ENCODE peak calls at places on chromosomes 12 and 14, in five cellular contexts. F is upper lobe of left lung, X is lung, P is sigmoid colon, R is cardiac muscle cell. Y is an unnamed sample. For H3K4me1, the result is how much of the 10 kb centered on the place peaks cover.

GRCh38 chr12:116376354-116377193 is 99.1 kb upstream of the MED13L start:
- DNase-seq in F (no peak), X (no peak), P (no peak), R (no peak), Y (no peak)

GRCh38 chr14:56156096-56156495 is 37.9 kb downstream of the PELI2 start:
- DNase-seq in F (no peak), X (no peak), P (no peak), R (no peak), Y (no peak)

GRCh38 chr12:132346496-132347470 is 17.4 kb upstream of the GALNT9 start:
- DNase-seq in F (peak), X (no peak), P (no peak), R (no peak), Y (no peak)

GRCh38 chr12:130526813-130527212 is 189.1 kb downstream of the PIWIL1 start:
- DNase-seq in F (no peak), X (no peak), P (no peak), R (peak), Y (peak)

GRCh38 chr12:77521458-77522115 is 309.1 kb upstream of the NAV3 start:
- DNase-seq in F (no peak), X (no peak), P (no peak), R (no peak), Y (no peak)

GRCh38 chr14:22339277-22339676 is 249.7 kb downstream of the DAD1 start:
- DNase-seq in F (no peak), X (peak), P (peak), R (no peak), Y (peak)

GRCh38 chr12:2804390-2805145 is 7.9 kb upstream of the ITFG2 start:
- DNase-seq in F (no peak), X (no peak), P (peak), R (peak), Y (no peak)

GRCh38 chr14:69325646-69326265 is 65.8 kb downstream of the GALNT16 start:
- DNase-seq in F (no peak), X (no peak), P (peak), R (no peak), Y (no peak)

GRCh38 chr12:14618990-14619389 is 51.3 kb upstream of the PLBD1 start:
- DNase-seq in F (no peak), X (no peak), P (no peak), R (no peak), Y (no peak)

GRCh38 chr14:67911506-67911905 is 91.9 kb downstream of the RAD51B start:
- DNase-seq in F (no peak), X (no peak), P (no peak), R (no peak), Y (no peak)

GRCh38 chr12:49767333-49767732 is 26.0 kb downstream of the TMBIM6 start:
- DNase-seq in F (no peak), X (no peak), P (no peak), R (no peak), Y (no peak)

GRCh38 chr12:2057041-2057792 is 4.4 kb downstream of the CACNA1C start:
- DNase-seq in F (no peak), X (no peak), P (peak), R (peak), Y (peak)

GRCh38 chr12:90086281-90086680 is 377.6 kb upstream of the ATP2B1 start:
- DNase-seq in F (no peak), X (no peak), P (no peak), R (no peak), Y (no peak)

GRCh38 chr14:105486974-105487448 is 325 bp downstream of the CRIP1 start:
- DNase-seq in F (peak), X (peak), P (peak), R (no peak), Y (peak)

GRCh38 chr12:77231548-77231947 is 166.2 kb upstream of the E2F7 start:
- DNase-seq in F (no peak), X (peak), P (peak), R (no peak), Y (peak)

GRCh38 chr12:50059440-50060119 is 2.2 kb downstream of the ASIC1 start:
- DNase-seq in F (no peak), X (no peak), P (no peak), R (no peak), Y (no peak)

GRCh38 chr14:72714094-72714493 is 179.8 kb downstream of the DPF3 start:
- DNase-seq in F (peak), X (no peak), P (peak), R (no peak), Y (peak)

GRCh38 chr14:94111276-94112095 is 950 bp downstream of the IFI27 start:
- DNase-seq in F (peak), X (no peak), P (peak), R (no peak), Y (no peak)

GRCh38 chr14:73714656-73715081 is 485 bp upstream of the PNMA1 start:
- DNase-seq in F (no peak), X (no peak), P (no peak), R (no peak), Y (no peak)

GRCh38 chr14:98292191-98292590 is 979.8 kb downstream of the BCL11B start:
- DNase-seq in F (no peak), X (no peak), P (no peak), R (no peak), Y (no peak)

GRCh38 chr14:25041484-25041883 is 8.5 kb downstream of the STXBP6 start:
- DNase-seq in F (no peak), X (no peak), P (no peak), R (no peak), Y (no peak)

GRCh38 chr12:2052861-2053674 is at the start of gene CACNA1C:
- DNase-seq in F (peak), X (no peak), P (peak), R (peak), Y (peak)

GRCh38 chr14:62592877-62593276 is 452.4 kb downstream of the KCNH5 start:
- DNase-seq in F (no peak), X (no peak), P (no peak), R (no peak), Y (no peak)

GRCh38 chr14:68910540-68910939 is 68.6 kb downstream of the ACTN1 start:
- DNase-seq in F (no peak), X (no peak), P (no peak), R (no peak), Y (no peak)

GRCh38 chr12:108122072-108122471 is 7.0 kb upstream of the WSCD2 start:
- DNase-seq in F (no peak), X (no peak), P (no peak), R (no peak), Y (no peak)

GRCh38 chr14:34043627-34044372 is 92.9 kb upstream of the EGLN3 start:
- DNase-seq in F (no peak), X (no peak), P (no peak), R (no peak), Y (no peak)

GRCh38 chr12:39331539-39332261 is 111.2 kb downstream of the KIF21A start:
- DNase-seq in F (no peak), X (no peak), P (no peak), R (no peak), Y (no peak)

GRCh38 chr12:39327520-39327919 is 115.4 kb downstream of the KIF21A start:
- DNase-seq in F (no peak), X (no peak), P (no peak), R (no peak), Y (no peak)

GRCh38 chr12:39329876-39330275 is 113.0 kb downstream of the KIF21A start:
- DNase-seq in F (no peak), X (no peak), P (no peak), R (no peak), Y (no peak)

GRCh38 chr12:39327965-39328364 is 115.0 kb downstream of the KIF21A start:
- DNase-seq in F (no peak), X (no peak), P (no peak), R (no peak), Y (no peak)

DNA sequence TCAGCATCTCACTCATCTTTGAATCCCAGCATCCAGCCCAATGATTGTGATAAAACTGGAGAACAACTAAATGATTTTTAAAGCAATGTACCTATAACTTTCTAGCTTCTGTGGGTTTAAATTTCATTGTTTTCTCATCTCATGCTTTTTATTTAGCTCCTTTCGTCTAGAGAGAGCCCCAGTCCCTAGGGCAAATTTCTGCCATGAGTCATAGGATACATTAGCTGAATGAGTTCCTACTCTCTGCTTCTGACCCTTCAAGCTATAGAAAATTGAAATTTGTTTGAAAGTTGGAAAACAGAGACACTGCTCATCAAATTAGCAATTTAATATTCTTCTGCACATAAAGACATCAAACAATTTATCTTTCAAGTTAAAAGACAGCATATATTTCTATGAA is 113.9 kb downstream of the KIF21A start:
- DNase-seq in F (no peak), X (no peak), P (no peak), R (no peak), Y (no peak)
- H3K4me1 ChIP-seq in F (under half), X (under half), P (under half), R (under half), Y (under half)

DNA sequence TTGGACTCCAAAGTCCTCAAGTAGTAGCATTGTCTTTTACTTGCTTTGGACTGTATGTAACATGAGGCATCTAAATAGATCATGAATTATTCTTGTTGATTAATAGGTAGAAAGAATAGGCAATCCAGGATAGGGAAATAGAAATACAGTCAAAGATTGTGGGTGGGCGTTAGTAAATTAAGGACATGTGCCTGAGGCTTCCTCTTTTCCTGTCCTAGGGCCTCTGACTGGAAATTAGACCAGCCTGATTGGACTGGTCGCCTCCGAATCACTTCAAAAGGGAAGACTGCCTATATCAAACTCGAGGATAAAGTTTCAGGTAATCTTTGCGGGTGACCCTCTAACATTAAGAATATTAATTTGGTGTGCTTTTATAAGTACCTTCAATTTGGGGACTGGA is 7.6 kb downstream of the NECAP1 start:
- DNase-seq in F (no peak), X (no peak), P (no peak), R (no peak), Y (no peak)
- H3K4me1 ChIP-seq in F (under half), X (under half), P (under half), R (under half), Y (under half)

GRCh38 chr14:104119700-104120251 is 18.6 kb upstream of the KIF26A start:
- DNase-seq in F (peak), X (no peak), P (no peak), R (no peak), Y (peak)
- H3K4me1 ChIP-seq in F (under half), X (under half), P (under half), R (under half), Y (under half)

GRCh38 chr12:46558696-46559095 is 186.1 kb upstream of the SLC38A2 start:
- DNase-seq in F (no peak), X (no peak), P (no peak), R (no peak), Y (no peak)
- H3K4me1 ChIP-seq in F (under half), X (under half), P (half or more), R (under half), Y (under half)

GRCh38 chr12:109469516-109469915 is 7.6 kb downstream of the KCTD10 start:
- DNase-seq in F (no peak), X (no peak), P (no peak), R (no peak), Y (no peak)
- H3K4me1 ChIP-seq in F (half or more), X (under half), P (half or more), R (under half), Y (half or more)

GRCh38 chr14:91387996-91388395 is 29.6 kb downstream of the CCDC88C start:
- DNase-seq in F (no peak), X (no peak), P (no peak), R (no peak), Y (no peak)

GRCh38 chr14:91383439-91383838 is 34.2 kb downstream of the CCDC88C start:
- DNase-seq in F (no peak), X (no peak), P (no peak), R (no peak), Y (no peak)

GRCh38 chr14:91382712-91383111 is 34.9 kb downstream of the CCDC88C start:
- DNase-seq in F (no peak), X (no peak), P (no peak), R (no peak), Y (no peak)

GRCh38 chr14:91387135-91387849 is 30.3 kb downstream of the CCDC88C start:
- DNase-seq in F (no peak), X (no peak), P (no peak), R (peak), Y (no peak)

DNA sequence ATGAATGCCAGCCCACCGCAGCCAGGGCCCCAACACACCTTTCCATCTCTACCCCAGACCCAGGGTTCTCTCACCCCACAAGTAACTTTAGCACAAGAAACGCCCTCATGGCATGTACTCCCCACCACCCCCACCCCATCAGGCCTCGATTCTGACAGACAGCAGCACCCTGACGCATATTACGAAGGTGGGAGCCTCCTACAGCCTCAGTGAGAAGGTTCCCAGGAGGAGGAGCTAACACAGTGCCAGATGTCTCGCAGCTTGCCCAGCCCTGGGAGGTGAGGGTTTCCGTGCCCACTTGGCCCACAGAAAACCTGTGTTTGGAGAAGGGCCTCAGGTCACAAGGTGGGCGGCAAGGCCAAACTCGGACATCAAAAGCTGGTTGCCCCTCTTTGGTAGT is 32.4 kb downstream of the CCDC88C start:
- DNase-seq in F (no peak), X (no peak), P (no peak), R (no peak), Y (no peak)
- H3K4me1 ChIP-seq in F (under half), X (under half), P (under half), R (under half), Y (under half)

GRCh38 chr14:93049867-93050331 is 65.8 kb downstream of the ITPK1 start:
- DNase-seq in F (no peak), X (no peak), P (no peak), R (peak), Y (no peak)

GRCh38 chr14:93048843-93049242 is 66.9 kb downstream of the ITPK1 start:
- DNase-seq in F (no peak), X (no peak), P (no peak), R (no peak), Y (no peak)

GRCh38 chr14:93047661-93048060 is 68.1 kb downstream of the ITPK1 start:
- DNase-seq in F (no peak), X (no peak), P (no peak), R (no peak), Y (no peak)

GRCh38 chr14:93050761-93051160 is 65.0 kb downstream of the ITPK1 start:
- DNase-seq in F (no peak), X (no peak), P (no peak), R (no peak), Y (peak)

DNA sequence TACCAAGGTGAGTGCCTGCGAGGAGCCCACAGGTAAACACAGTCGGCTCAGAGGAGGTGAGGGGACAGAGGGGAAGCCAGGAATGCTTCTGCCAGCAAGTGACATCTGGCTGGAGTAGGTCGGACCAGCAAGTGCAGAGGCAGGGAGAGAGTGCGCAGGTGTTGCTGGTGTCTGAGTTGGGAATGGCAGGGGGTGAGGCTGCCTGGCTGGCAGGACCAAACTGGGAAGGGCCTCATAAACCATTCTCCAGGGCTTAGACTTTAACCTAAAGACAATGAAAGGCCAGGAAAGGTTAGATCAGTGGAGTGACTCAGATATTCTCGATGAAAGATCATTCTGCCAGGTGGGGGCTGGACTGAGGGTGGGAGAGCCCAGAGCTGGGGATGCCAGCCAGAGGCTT is 66.4 kb downstream of the ITPK1 start:
- DNase-seq in F (no peak), X (no peak), P (no peak), R (no peak), Y (peak)
- H3K4me1 ChIP-seq in F (under half), X (under half), P (half or more), R (half or more), Y (half or more)

DNA sequence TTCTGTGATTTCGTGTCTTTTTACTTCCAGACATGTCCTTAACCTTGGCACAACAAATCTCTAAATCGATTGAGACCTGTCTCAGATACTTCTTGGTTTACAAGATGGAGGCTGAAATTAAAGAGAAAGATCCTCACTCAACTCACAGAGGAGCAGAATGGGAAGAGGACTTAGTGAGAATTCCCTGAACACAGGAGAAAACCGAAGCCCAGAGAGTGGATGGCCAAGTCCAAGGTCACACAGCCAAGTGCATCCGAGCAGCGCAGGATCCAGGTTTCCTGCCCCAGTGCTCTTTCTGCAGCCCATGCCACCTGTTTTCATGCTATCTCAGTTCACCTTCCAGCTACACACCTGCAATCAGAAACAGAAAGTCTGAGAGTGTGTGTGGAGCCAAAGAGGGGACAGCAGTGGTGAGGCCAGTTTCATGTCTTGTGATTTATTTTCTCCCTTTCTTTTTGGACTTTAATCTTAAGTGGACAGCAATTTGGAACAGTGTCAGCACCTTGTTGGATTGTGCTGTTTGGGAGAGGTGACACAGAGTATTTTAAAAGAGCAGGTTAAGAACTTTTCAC is 22.9 kb upstream of the TCL1B start:
- DNase-seq in F (no peak), X (no peak), P (no peak), R (no peak), Y (peak)
- H3K4me1 ChIP-seq in F (under half), X (under half), P (under half), R (under half), Y (under half)

DNA sequence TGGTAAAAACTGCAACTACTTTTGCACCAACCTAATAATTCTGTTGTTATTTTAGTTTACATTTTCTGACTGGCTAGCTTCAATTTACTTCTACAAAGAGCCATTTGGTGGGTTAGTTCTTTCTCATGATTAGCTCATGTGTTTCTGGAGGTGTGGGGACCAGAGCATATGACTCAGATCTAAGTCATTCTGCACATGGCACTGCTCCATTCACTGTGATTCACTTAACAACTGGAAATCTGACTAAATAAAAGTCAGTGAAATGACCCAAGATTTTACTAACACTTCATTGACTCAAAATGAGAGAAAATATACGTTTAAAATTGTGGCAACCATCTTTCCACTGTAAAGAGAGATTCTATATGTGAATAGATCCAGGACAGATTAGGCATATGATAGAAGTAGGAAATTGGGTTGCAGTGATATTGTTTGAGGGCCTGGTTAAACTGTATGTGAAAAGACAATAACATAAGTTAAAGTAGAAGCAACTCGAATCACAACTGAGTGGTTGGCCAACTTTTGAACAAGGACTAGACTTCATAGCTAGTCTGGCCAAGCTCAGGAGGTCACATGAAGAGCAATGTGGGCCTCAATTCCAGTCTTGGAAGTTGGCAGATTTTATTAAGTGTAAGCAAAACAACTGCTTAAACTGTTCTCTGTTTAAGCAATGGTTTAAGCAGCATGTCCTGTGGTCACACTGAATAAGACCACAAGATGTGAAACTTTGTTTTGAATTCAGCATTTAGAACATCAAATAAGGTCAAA is 100.2 kb downstream of the TMTC3 start:
- DNase-seq in F (no peak), X (no peak), P (peak), R (no peak), Y (no peak)
- H3K4me1 ChIP-seq in F (under half), X (under half), P (under half), R (under half), Y (under half)